ENCODE peak calls at places on chromosomes 2 and 18, in ten cellular contexts. W is OCI-LY7, Q is mesothelial cell of epicardium, I is bronchial epithelial cell, X is epithelial cell of esophagus, O is upper lobe of right lung, Z is WTC11, E is cardiac fibroblast, P is vagina, D is RWPE1. C is an unnamed sample.

GRCh38 chr2:238593236-238593635 is 166.5 kb downstream of the ASB1 start:
- DNase-seq in O (no peak), W (no peak), X (no peak), P (peak; percentile 52), Z (no peak), E (no peak), D (no peak), Q (no peak), I (no peak), C (no peak)

GRCh38 chr2:211170843-211171242 is 614.4 kb downstream of the CPS1 start:
- DNase-seq in Q (no peak), P (no peak), X (no peak), I (no peak), Z (no peak), E (no peak), D (no peak), O (no peak), W (no peak), C (no peak)

GRCh38 chr2:144519934-144520717 is at the start of gene ZEB2:
- DNase-seq in E (peak; percentile 81), P (no peak), Q (no peak), X (no peak), O (no peak), W (peak; percentile 81), I (no peak), D (no peak), Z (no peak), C (peak; percentile 50)

GRCh38 chr2:126915903-126916302 is 17.2 kb downstream of the TEX51 start:
- DNase-seq in X (no peak), Q (no peak), E (no peak), O (no peak), I (no peak), W (no peak), Z (no peak), D (no peak), P (no peak), C (no peak)

GRCh38 chr2:180720861-180721260 is 259.5 kb upstream of the UBE2E3 start:
- DNase-seq in Z (no peak), D (no peak), O (no peak), W (no peak), X (no peak), E (no peak), I (no peak), Q (no peak), P (no peak), C (no peak)

GRCh38 chr2:172066394-172066863 is 18.9 kb upstream of the DLX1 start:
- DNase-seq in P (no peak), O (no peak), E (no peak), D (no peak), Z (no peak), X (no peak), Q (no peak), I (no peak), W (no peak), C (no peak)

GRCh38 chr2:68196120-68196716 is 38.5 kb downstream of the PNO1 start:
- DNase-seq in I (peak; percentile 24), O (no peak), D (no peak), Q (no peak), P (no peak), W (peak; percentile 66), E (peak; percentile 80), Z (peak; percentile 17), X (peak; percentile 43), C (no peak)

GRCh38 chr18:32349728-32350395 is 120.8 kb downstream of the GAREM1 start:
- DNase-seq in I (peak; percentile 95), P (no peak), Z (no peak), O (no peak), W (no peak), E (peak; percentile 99), Q (peak; percentile 57), X (peak; percentile 96), D (peak; percentile 44), C (peak; percentile 94)

GRCh38 chr18:57969824-57970223 is 74.2 kb upstream of the NEDD4L start:
- DNase-seq in D (no peak), W (no peak), Q (no peak), P (no peak), X (no peak), E (no peak), O (no peak), I (no peak), Z (no peak), C (no peak)

DNA sequence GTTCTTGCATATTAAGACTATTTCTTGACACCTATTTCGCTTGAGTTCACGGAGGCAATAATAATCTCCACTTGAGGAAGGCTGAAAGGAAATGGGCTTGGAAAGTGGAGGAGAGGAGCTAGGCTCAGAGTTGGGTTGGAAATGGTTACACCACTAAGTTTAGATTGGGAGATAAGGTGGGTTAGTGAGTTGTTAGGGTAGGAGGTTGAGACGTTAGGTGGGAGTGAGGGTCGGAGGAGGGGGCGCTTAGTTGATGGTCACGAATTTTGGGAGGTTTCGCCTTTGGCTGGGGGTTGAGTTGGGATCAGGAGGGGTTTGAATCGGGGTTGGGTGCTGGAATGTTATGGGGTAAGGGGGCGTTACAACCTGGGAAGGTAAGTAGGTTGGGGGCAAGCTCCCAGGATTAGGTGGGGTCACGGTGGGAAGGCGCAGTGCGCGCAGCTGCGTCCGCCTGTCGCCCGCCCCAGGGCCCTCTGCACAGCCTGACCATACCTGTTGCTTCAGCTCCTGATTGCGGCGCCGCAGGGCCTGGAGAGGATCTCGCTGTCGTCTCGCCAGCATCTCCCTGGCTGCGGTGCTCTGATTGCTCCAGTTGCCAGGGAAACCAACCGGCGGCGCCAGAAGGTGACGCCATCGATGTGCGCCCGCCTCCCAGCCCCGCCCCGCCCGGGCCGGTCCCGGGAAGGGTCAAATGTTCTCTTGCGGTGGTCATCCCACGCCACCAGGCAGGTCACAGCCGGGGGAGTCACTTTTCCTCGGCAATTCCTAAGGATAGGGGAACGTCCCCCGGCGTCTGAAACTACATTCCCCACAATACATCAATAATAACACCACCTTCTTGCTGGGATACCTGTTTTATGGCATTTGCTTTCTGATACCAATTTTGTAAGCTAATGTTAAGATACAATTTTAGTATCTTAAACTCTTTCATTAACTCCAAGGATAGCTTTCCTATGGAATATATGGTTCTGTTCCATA is at the start of gene NPHP1:
- DNase-seq in I (peak; percentile 65), W (peak; percentile 83), Q (peak; percentile 77), E (peak; percentile 88), X (peak; percentile 87), D (peak; percentile 95), O (peak; percentile 92), Z (peak; percentile 91), P (no peak), C (peak; percentile 78)
- TF ChIP-seq CTCF in I (no peak), W (no peak), Q (no peak), E (no peak), X (no peak), D (no peak), O (no peak), Z (no peak), P (no peak), C (no peak)

GRCh38 chr18:75066223-75066622 is 142.7 kb downstream of the PTGR3 start:
- DNase-seq in X (no peak), O (peak; percentile 7), W (no peak), Q (no peak), E (no peak), Z (no peak), D (no peak), I (no peak), P (no peak), C (no peak)
- TF ChIP-seq CTCF in X (no peak), O (no peak), W (no peak), Q (no peak), E (no peak), Z (no peak), D (no peak), I (no peak), P (no peak), C (no peak)

GRCh38 chr2:47510745-47511144 is 107.8 kb downstream of the MSH2 start:
- DNase-seq in X (no peak), Q (no peak), I (no peak), O (no peak), Z (no peak), D (no peak), P (no peak), W (peak; percentile 27), E (no peak), C (no peak)
- TF ChIP-seq CTCF in X (no peak), Q (no peak), I (no peak), O (no peak), Z (no peak), D (no peak), P (no peak), W (peak; percentile 49), E (no peak), C (no peak)

DNA sequence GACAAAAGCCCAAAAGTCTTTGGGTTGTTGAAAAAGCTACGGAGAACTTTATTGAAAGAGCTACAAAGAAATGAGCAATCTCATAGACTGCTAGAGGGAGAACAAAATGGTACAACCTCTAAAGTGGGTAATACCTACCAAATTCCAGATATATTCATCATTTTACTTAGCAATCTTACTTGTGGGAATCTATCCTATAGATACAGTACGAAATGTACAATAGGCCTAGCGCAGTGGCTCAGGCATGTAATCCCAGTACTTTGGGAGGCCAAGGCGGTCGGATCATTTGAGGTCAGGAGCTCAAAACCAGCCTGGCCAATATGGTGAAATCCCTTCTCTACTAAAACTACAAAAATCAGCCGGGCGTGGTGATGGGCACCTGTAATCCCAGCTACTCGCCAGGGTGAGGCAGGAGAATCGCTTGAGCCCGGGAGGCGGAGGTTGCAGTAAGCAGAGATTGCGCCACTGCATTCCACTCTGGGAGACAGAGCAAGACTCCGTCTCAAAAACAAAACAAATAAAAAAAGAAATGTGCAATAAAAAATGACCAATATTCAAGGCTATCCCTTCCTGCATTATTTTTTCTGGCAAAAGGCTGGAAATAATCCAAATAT is 10.1 kb downstream of the EXOC6B start:
- DNase-seq in W (no peak), Q (no peak), X (peak; percentile 75), O (no peak), I (peak; percentile 17), D (no peak), P (no peak), Z (peak; percentile 69), E (peak; percentile 77), C (peak; percentile 86)
- TF ChIP-seq CTCF in W (no peak), Q (no peak), X (peak; percentile 21), O (no peak), I (no peak), D (no peak), P (no peak), Z (no peak), E (no peak), C (peak; percentile 43)